ENCODE peak calls at places on chromosomes 6 and 20, in six cellular contexts. One of them, this sample, is unnamed.

GRCh38 chr6:158906926-158907325 is 87.8 kb upstream of the EZR start:
- DNase-seq in AG10803: no peak
- DNase-seq in activated CD8-positive, alpha-beta memory T cell treated with anti-CD3 and anti-CD28 coated beads for 48 hours: no peak
- DNase-seq in RPMI7951: no peak
- DNase-seq in C1 segment of cervical spinal cord: no peak
- DNase-seq in Right ventricle myocardium superior: no peak
- DNase-seq in this sample: no peak

GRCh38 chr6:116568851-116569755 is 2.2 kb upstream of the RWDD1 start:
- DNase-seq in AG10803: no peak
- DNase-seq in activated CD8-positive, alpha-beta memory T cell treated with anti-CD3 and anti-CD28 coated beads for 48 hours: no peak
- DNase-seq in RPMI7951: no peak
- DNase-seq in C1 segment of cervical spinal cord: no peak
- DNase-seq in Right ventricle myocardium superior: no peak
- DNase-seq in this sample: no peak

GRCh38 chr6:7787137-7787575 is 61.3 kb downstream of the BMP6 start:
- DNase-seq in AG10803: peak
- DNase-seq in activated CD8-positive, alpha-beta memory T cell treated with anti-CD3 and anti-CD28 coated beads for 48 hours: no peak
- DNase-seq in RPMI7951: no peak
- DNase-seq in C1 segment of cervical spinal cord: no peak
- DNase-seq in Right ventricle myocardium superior: no peak
- DNase-seq in this sample: no peak

GRCh38 chr6:144294016-144294415 is 8.9 kb downstream of the UTRN start:
- DNase-seq in AG10803: peak
- DNase-seq in activated CD8-positive, alpha-beta memory T cell treated with anti-CD3 and anti-CD28 coated beads for 48 hours: no peak
- DNase-seq in RPMI7951: peak
- DNase-seq in C1 segment of cervical spinal cord: no peak
- DNase-seq in Right ventricle myocardium superior: no peak
- DNase-seq in this sample: no peak

GRCh38 chr20:24379116-24379927 is 90.1 kb upstream of the SYNDIG1 start:
- DNase-seq in AG10803: peak
- DNase-seq in activated CD8-positive, alpha-beta memory T cell treated with anti-CD3 and anti-CD28 coated beads for 48 hours: no peak
- DNase-seq in RPMI7951: peak
- DNase-seq in C1 segment of cervical spinal cord: no peak
- DNase-seq in Right ventricle myocardium superior: peak
- DNase-seq in this sample: no peak

GRCh38 chr20:45611054-45611453 is 18.5 kb upstream of the WFDC10A start:
- DNase-seq in AG10803: peak
- DNase-seq in activated CD8-positive, alpha-beta memory T cell treated with anti-CD3 and anti-CD28 coated beads for 48 hours: peak
- DNase-seq in RPMI7951: peak
- DNase-seq in C1 segment of cervical spinal cord: no peak
- DNase-seq in Right ventricle myocardium superior: no peak
- DNase-seq in this sample: peak

GRCh38 chr20:43955244-43956191 is 40.9 kb downstream of the TOX2 start:
- DNase-seq in AG10803: peak
- DNase-seq in activated CD8-positive, alpha-beta memory T cell treated with anti-CD3 and anti-CD28 coated beads for 48 hours: no peak
- DNase-seq in RPMI7951: peak
- DNase-seq in C1 segment of cervical spinal cord: no peak
- DNase-seq in Right ventricle myocardium superior: no peak
- DNase-seq in this sample: peak

GRCh38 chr6:143270026-143270425 is 180.5 kb downstream of the ADAT2 start:
- DNase-seq in AG10803: peak
- DNase-seq in activated CD8-positive, alpha-beta memory T cell treated with anti-CD3 and anti-CD28 coated beads for 48 hours: no peak
- DNase-seq in RPMI7951: peak
- DNase-seq in C1 segment of cervical spinal cord: no peak
- DNase-seq in Right ventricle myocardium superior: no peak
- DNase-seq in this sample: no peak

GRCh38 chr6:149904661-149905370 is 6.9 kb upstream of the RAET1E start:
- DNase-seq in AG10803: no peak
- DNase-seq in activated CD8-positive, alpha-beta memory T cell treated with anti-CD3 and anti-CD28 coated beads for 48 hours: no peak
- DNase-seq in RPMI7951: no peak
- DNase-seq in C1 segment of cervical spinal cord: no peak
- DNase-seq in Right ventricle myocardium superior: no peak
- DNase-seq in this sample: no peak

GRCh38 chr20:41124451-41125094 is 12.8 kb upstream of the PLCG1 start:
- DNase-seq in AG10803: no peak
- DNase-seq in activated CD8-positive, alpha-beta memory T cell treated with anti-CD3 and anti-CD28 coated beads for 48 hours: no peak
- DNase-seq in RPMI7951: no peak
- DNase-seq in C1 segment of cervical spinal cord: no peak
- DNase-seq in Right ventricle myocardium superior: no peak
- DNase-seq in this sample: no peak

GRCh38 chr20:21767739-21768223 is 62.3 kb downstream of the PAX1 start:
- DNase-seq in AG10803: no peak
- DNase-seq in activated CD8-positive, alpha-beta memory T cell treated with anti-CD3 and anti-CD28 coated beads for 48 hours: no peak
- DNase-seq in RPMI7951: peak
- DNase-seq in C1 segment of cervical spinal cord: no peak
- DNase-seq in Right ventricle myocardium superior: no peak
- DNase-seq in this sample: peak

GRCh38 chr6:32117461-32117860 is 8.3 kb upstream of the TNXB start:
- DNase-seq in AG10803: no peak
- DNase-seq in activated CD8-positive, alpha-beta memory T cell treated with anti-CD3 and anti-CD28 coated beads for 48 hours: no peak
- DNase-seq in RPMI7951: no peak
- DNase-seq in C1 segment of cervical spinal cord: no peak
- DNase-seq in Right ventricle myocardium superior: no peak
- DNase-seq in this sample: no peak

GRCh38 chr20:60242836-60243520 is 284.8 kb downstream of the CDH26 start:
- DNase-seq in AG10803: peak
- DNase-seq in activated CD8-positive, alpha-beta memory T cell treated with anti-CD3 and anti-CD28 coated beads for 48 hours: no peak
- DNase-seq in RPMI7951: peak
- DNase-seq in C1 segment of cervical spinal cord: no peak
- DNase-seq in Right ventricle myocardium superior: no peak
- DNase-seq in this sample: no peak

GRCh38 chr6:129267028-129267427 is 384.1 kb downstream of the LAMA2 start:
- DNase-seq in AG10803: no peak
- DNase-seq in activated CD8-positive, alpha-beta memory T cell treated with anti-CD3 and anti-CD28 coated beads for 48 hours: no peak
- DNase-seq in RPMI7951: no peak
- DNase-seq in C1 segment of cervical spinal cord: no peak
- DNase-seq in Right ventricle myocardium superior: no peak
- DNase-seq in this sample: peak

GRCh38 chr20:16703570-16703969 is 26.3 kb upstream of the SNRPB2 start:
- DNase-seq in AG10803: no peak
- DNase-seq in activated CD8-positive, alpha-beta memory T cell treated with anti-CD3 and anti-CD28 coated beads for 48 hours: no peak
- DNase-seq in RPMI7951: no peak
- DNase-seq in C1 segment of cervical spinal cord: no peak
- DNase-seq in Right ventricle myocardium superior: no peak
- DNase-seq in this sample: no peak

GRCh38 chr6:134707342-134707982 is 242.4 kb downstream of the ALDH8A1 start:
- DNase-seq in AG10803: peak
- DNase-seq in activated CD8-positive, alpha-beta memory T cell treated with anti-CD3 and anti-CD28 coated beads for 48 hours: no peak
- DNase-seq in RPMI7951: peak
- DNase-seq in C1 segment of cervical spinal cord: no peak
- DNase-seq in Right ventricle myocardium superior: no peak
- DNase-seq in this sample: no peak

GRCh38 chr6:169970306-169970988 is 219.0 kb downstream of the ERMARD start:
- DNase-seq in AG10803: no peak
- DNase-seq in activated CD8-positive, alpha-beta memory T cell treated with anti-CD3 and anti-CD28 coated beads for 48 hours: no peak
- DNase-seq in RPMI7951: peak
- DNase-seq in C1 segment of cervical spinal cord: no peak
- DNase-seq in Right ventricle myocardium superior: no peak
- DNase-seq in this sample: no peak

GRCh38 chr6:33294086-33294823 is 4.5 kb downstream of the RGL2 start:
- DNase-seq in AG10803: no peak
- DNase-seq in activated CD8-positive, alpha-beta memory T cell treated with anti-CD3 and anti-CD28 coated beads for 48 hours: no peak
- DNase-seq in RPMI7951: no peak
- DNase-seq in C1 segment of cervical spinal cord: no peak
- DNase-seq in Right ventricle myocardium superior: no peak
- DNase-seq in this sample: no peak

GRCh38 chr6:147200711-147201110 is 3.5 kb upstream of the STXBP5 start:
- DNase-seq in AG10803: no peak
- DNase-seq in activated CD8-positive, alpha-beta memory T cell treated with anti-CD3 and anti-CD28 coated beads for 48 hours: no peak
- DNase-seq in RPMI7951: no peak
- DNase-seq in C1 segment of cervical spinal cord: no peak
- DNase-seq in Right ventricle myocardium superior: no peak
- DNase-seq in this sample: no peak

GRCh38 chr6:56440551-56440981 is 193.2 kb upstream of the COL21A1 start:
- DNase-seq in AG10803: no peak
- DNase-seq in activated CD8-positive, alpha-beta memory T cell treated with anti-CD3 and anti-CD28 coated beads for 48 hours: no peak
- DNase-seq in RPMI7951: no peak
- DNase-seq in C1 segment of cervical spinal cord: no peak
- DNase-seq in Right ventricle myocardium superior: no peak
- DNase-seq in this sample: no peak

GRCh38 chr20:48845721-48846306 is 18.0 kb upstream of the PREX1 start:
- DNase-seq in AG10803: no peak
- DNase-seq in activated CD8-positive, alpha-beta memory T cell treated with anti-CD3 and anti-CD28 coated beads for 48 hours: no peak
- DNase-seq in RPMI7951: no peak
- DNase-seq in C1 segment of cervical spinal cord: no peak
- DNase-seq in Right ventricle myocardium superior: no peak
- DNase-seq in this sample: no peak

GRCh38 chr6:123316733-123317323 is 319.9 kb downstream of the TRDN start:
- DNase-seq in AG10803: peak
- DNase-seq in activated CD8-positive, alpha-beta memory T cell treated with anti-CD3 and anti-CD28 coated beads for 48 hours: no peak
- DNase-seq in RPMI7951: peak
- DNase-seq in C1 segment of cervical spinal cord: no peak
- DNase-seq in Right ventricle myocardium superior: no peak
- DNase-seq in this sample: peak